ENCODE peak calls at places on chromosomes 13 and 19, in ten cellular contexts. M, X, I, O, E, R, Y, K, N and L are unnamed samples.

GRCh38 chr13:42001580-42001979 is 40.7 kb upstream of the VWA8 start:
- DNase-seq in M (peak), X (no peak), I (no peak), O (peak), E (peak), R (no peak), Y (no peak), K (no peak), N (peak), L (no peak)

GRCh38 chr19:35151273-35152065 is 3.1 kb upstream of the FXYD5 start:
- DNase-seq in M (no peak), X (no peak), I (no peak), O (no peak), E (no peak), R (no peak), Y (no peak), K (no peak), N (no peak), L (no peak)

GRCh38 chr13:23630349-23631093 is 60.3 kb downstream of the TNFRSF19 start:
- DNase-seq in M (no peak), X (no peak), I (no peak), O (no peak), E (no peak), R (no peak), Y (no peak), K (no peak), N (no peak), L (no peak)

GRCh38 chr13:101098873-101099272 is 317.4 kb downstream of the NALCN start:
- DNase-seq in M (peak), X (no peak), I (no peak), O (no peak), E (no peak), R (no peak), Y (no peak), K (no peak), N (no peak), L (no peak)

GRCh38 chr13:94311893-94312292 is 167.6 kb downstream of the DCT start:
- DNase-seq in M (peak), X (no peak), I (no peak), O (no peak), E (no peak), R (no peak), Y (peak), K (no peak), N (no peak), L (no peak)

GRCh38 chr13:48595330-48596127 is 58.2 kb upstream of the CYSLTR2 start:
- DNase-seq in M (peak), X (peak), I (no peak), O (peak), E (peak), R (peak), Y (peak), K (peak), N (peak), L (no peak)

GRCh38 chr19:17721821-17722220 is 2.5 kb downstream of the MAP1S start:
- DNase-seq in M (peak), X (peak), I (no peak), O (no peak), E (no peak), R (no peak), Y (peak), K (peak), N (peak), L (no peak)

GRCh38 chr13:89393758-89394157 is 1722.6 kb downstream of the SLITRK5 start:
- DNase-seq in M (no peak), X (no peak), I (no peak), O (no peak), E (no peak), R (no peak), Y (no peak), K (no peak), N (no peak), L (no peak)

GRCh38 chr19:46390866-46391265 is 22.5 kb downstream of the CCDC8 start:
- DNase-seq in M (no peak), X (no peak), I (no peak), O (peak), E (no peak), R (no peak), Y (no peak), K (no peak), N (no peak), L (no peak)

GRCh38 chr13:49023441-49023840 is 47.7 kb downstream of the FNDC3A start:
- DNase-seq in M (peak), X (no peak), I (peak), O (no peak), E (peak), R (no peak), Y (peak), K (no peak), N (peak), L (no peak)

GRCh38 chr13:111639196-111639705 is 318.8 kb downstream of the TEX29 start:
- DNase-seq in M (no peak), X (no peak), I (no peak), O (no peak), E (no peak), R (no peak), Y (no peak), K (no peak), N (no peak), L (no peak)

GRCh38 chr13:48156466-48156865 is 61.6 kb upstream of the MED4 start:
- DNase-seq in M (no peak), X (no peak), I (no peak), O (no peak), E (no peak), R (no peak), Y (no peak), K (no peak), N (peak), L (peak)

GRCh38 chr19:5189318-5189607 is 151.3 kb downstream of the PTPRS start:
- DNase-seq in M (no peak), X (no peak), I (no peak), O (no peak), E (no peak), R (no peak), Y (no peak), K (no peak), N (no peak), L (no peak)

GRCh38 chr13:108595416-108596257 is 33.8 kb upstream of the MYO16 start:
- DNase-seq in M (no peak), X (no peak), I (no peak), O (no peak), E (no peak), R (no peak), Y (no peak), K (no peak), N (no peak), L (no peak)

GRCh38 chr13:104310861-104311260 is 1244.6 kb upstream of the SLC10A2 start:
- DNase-seq in M (no peak), X (no peak), I (no peak), O (no peak), E (no peak), R (no peak), Y (no peak), K (no peak), N (peak), L (no peak)

GRCh38 chr13:113771709-113772331 is 12.8 kb downstream of the TMEM255B start:
- DNase-seq in M (peak), X (no peak), I (peak), O (no peak), E (peak), R (no peak), Y (peak), K (no peak), N (peak), L (no peak)

GRCh38 chr13:81388400-81388799 is 1047.5 kb upstream of the SPRY2 start:
- DNase-seq in M (no peak), X (no peak), I (no peak), O (no peak), E (no peak), R (no peak), Y (no peak), K (no peak), N (no peak), L (no peak)

GRCh38 chr19:48989701-48990291 is 3.3 kb downstream of the GYS1 start:
- DNase-seq in M (no peak), X (peak), I (no peak), O (no peak), E (no peak), R (no peak), Y (no peak), K (peak), N (no peak), L (no peak)

GRCh38 chr19:38061294-38061693 is 154.3 kb downstream of the SIPA1L3 start:
- DNase-seq in M (peak), X (no peak), I (peak), O (no peak), E (peak), R (no peak), Y (no peak), K (no peak), N (peak), L (no peak)

GRCh38 chr19:927044-927706 is 1.3 kb downstream of the ARID3A start:
- DNase-seq in M (no peak), X (no peak), I (no peak), O (peak), E (peak), R (peak), Y (no peak), K (peak), N (no peak), L (peak)

GRCh38 chr19:2517881-2518601 is 42.1 kb downstream of the GADD45B start:
- DNase-seq in M (no peak), X (no peak), I (no peak), O (no peak), E (no peak), R (no peak), Y (no peak), K (no peak), N (no peak), L (no peak)

GRCh38 chr13:48319458-48320395 is 16.2 kb downstream of the RB1 start:
- DNase-seq in M (no peak), X (no peak), I (no peak), O (no peak), E (no peak), R (no peak), Y (no peak), K (no peak), N (no peak), L (no peak)

GRCh38 chr19:15357906-15358305 is 21.7 kb downstream of the AKAP8 start:
- DNase-seq in M (no peak), X (no peak), I (no peak), O (no peak), E (no peak), R (no peak), Y (no peak), K (no peak), N (no peak), L (no peak)

GRCh38 chr13:112699318-112699918 is 9.6 kb downstream of the ATP11A start:
- DNase-seq in M (no peak), X (no peak), I (no peak), O (no peak), E (no peak), R (no peak), Y (no peak), K (no peak), N (no peak), L (no peak)

GRCh38 chr19:39407644-39408391 is 1.2 kb downstream of the ZFP36 start:
- DNase-seq in M (no peak), X (peak), I (no peak), O (peak), E (peak), R (peak), Y (no peak), K (peak), N (peak), L (no peak)

GRCh38 chr13:24233351-24233901 is 72.9 kb downstream of the SPATA13 start:
- DNase-seq in M (peak), X (no peak), I (no peak), O (peak), E (peak), R (no peak), Y (peak), K (no peak), N (no peak), L (no peak)

GRCh38 chr19:28288850-28289249 is 924.1 kb downstream of the UQCRFS1 start:
- DNase-seq in M (no peak), X (no peak), I (no peak), O (no peak), E (peak), R (peak), Y (no peak), K (no peak), N (no peak), L (no peak)

GRCh38 chr13:90979059-90979458 is 368.4 kb upstream of the MIR17HG start:
- DNase-seq in M (no peak), X (no peak), I (no peak), O (no peak), E (no peak), R (no peak), Y (no peak), K (no peak), N (no peak), L (no peak)

GRCh38 chr19:49930483-49931011 is 1.2 kb upstream of the NUP62 start:
- DNase-seq in M (no peak), X (peak), I (no peak), O (peak), E (peak), R (no peak), Y (no peak), K (peak), N (no peak), L (no peak)

GRCh38 chr13:91813255-91813654 is 414.8 kb downstream of the GPC5 start:
- DNase-seq in M (no peak), X (peak), I (no peak), O (no peak), E (peak), R (no peak), Y (no peak), K (peak), N (no peak), L (no peak)

GRCh38 chr19:49635530-49636229 is 4.3 kb downstream of the RRAS start:
- DNase-seq in M (peak), X (no peak), I (no peak), O (no peak), E (no peak), R (no peak), Y (no peak), K (no peak), N (no peak), L (no peak)

GRCh38 chr13:80430561-80430960 is 89.6 kb upstream of the SPRY2 start:
- DNase-seq in M (no peak), X (no peak), I (no peak), O (no peak), E (no peak), R (no peak), Y (no peak), K (no peak), N (no peak), L (no peak)

GRCh38 chr13:98878421-98879126 is 99.3 kb downstream of the DOCK9 start:
- DNase-seq in M (no peak), X (no peak), I (no peak), O (no peak), E (no peak), R (no peak), Y (no peak), K (no peak), N (no peak), L (no peak)

GRCh38 chr13:26254583-26255102 is 714 bp downstream of the CDK8 start:
- DNase-seq in M (peak), X (peak), I (peak), O (peak), E (peak), R (peak), Y (peak), K (peak), N (peak), L (peak)

GRCh38 chr13:66559093-66559492 is 671.0 kb downstream of the PCDH9 start:
- DNase-seq in M (peak), X (no peak), I (no peak), O (no peak), E (no peak), R (no peak), Y (no peak), K (no peak), N (no peak), L (no peak)

DNA sequence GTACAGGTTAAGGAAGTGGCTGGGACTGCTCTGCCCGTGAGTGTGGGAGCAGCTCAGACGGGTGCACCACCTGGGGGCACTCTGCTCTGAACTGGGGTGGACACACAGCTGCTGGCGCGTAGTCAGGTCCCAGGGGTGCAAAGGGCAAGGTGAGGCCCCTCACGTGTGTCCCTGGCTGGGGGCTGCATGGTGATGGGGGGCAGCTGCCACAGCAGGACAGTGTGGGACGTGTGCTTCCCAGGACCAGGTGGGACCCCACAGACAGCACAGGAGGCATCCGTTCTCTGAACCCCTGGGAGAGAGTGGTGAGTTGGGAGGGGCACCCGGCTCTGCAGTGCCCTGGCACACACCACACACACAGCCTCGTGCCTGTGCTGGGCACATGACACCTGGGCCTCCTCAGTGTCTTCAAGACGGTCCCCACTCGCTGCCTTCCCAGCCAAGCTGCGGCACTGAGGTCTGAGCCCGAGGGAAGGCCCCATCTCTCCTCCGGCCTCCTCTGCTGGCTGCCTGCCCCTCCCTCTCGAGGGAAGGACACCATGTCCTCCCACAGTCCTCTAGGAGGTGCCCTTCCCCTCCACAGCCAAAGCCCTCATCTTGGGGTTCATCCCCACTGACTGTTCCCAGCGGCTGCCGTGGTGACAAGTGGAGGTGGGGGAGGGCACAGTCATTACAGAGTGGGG is 24.7 kb downstream of the CILP2 start:
- DNase-seq in M (no peak), X (no peak), I (no peak), O (no peak), E (no peak), R (no peak), Y (no peak), K (no peak), N (no peak), L (no peak)
- TF ChIP-seq CTCF in M (no peak), X (no peak), I (peak), O (no peak), E (no peak), R (no peak), Y (no peak), K (no peak), N (no peak), L (no peak)

GRCh38 chr13:50613356-50613831 is 230.1 kb downstream of the DLEU7 start:
- DNase-seq in M (no peak), X (no peak), I (no peak), O (no peak), E (peak), R (no peak), Y (no peak), K (no peak), N (no peak), L (no peak)

GRCh38 chr13:50618206-50618605 is 225.3 kb downstream of the DLEU7 start:
- DNase-seq in M (no peak), X (no peak), I (no peak), O (no peak), E (no peak), R (no peak), Y (no peak), K (no peak), N (no peak), L (no peak)

GRCh38 chr13:50617134-50617721 is 226.3 kb downstream of the DLEU7 start:
- DNase-seq in M (peak), X (no peak), I (peak), O (no peak), E (peak), R (no peak), Y (peak), K (no peak), N (peak), L (no peak)

GRCh38 chr13:50615234-50615633 is 228.3 kb downstream of the DLEU7 start:
- DNase-seq in M (no peak), X (no peak), I (no peak), O (no peak), E (no peak), R (no peak), Y (no peak), K (no peak), N (no peak), L (no peak)

GRCh38 chr13:50616101-50616500 is 227.4 kb downstream of the DLEU7 start:
- DNase-seq in M (peak), X (no peak), I (peak), O (no peak), E (peak), R (no peak), Y (peak), K (no peak), N (peak), L (no peak)
- TF ChIP-seq CTCF in M (no peak), X (no peak), I (peak), O (no peak), E (no peak), R (no peak), Y (no peak), K (no peak), N (no peak), L (no peak)

DNA sequence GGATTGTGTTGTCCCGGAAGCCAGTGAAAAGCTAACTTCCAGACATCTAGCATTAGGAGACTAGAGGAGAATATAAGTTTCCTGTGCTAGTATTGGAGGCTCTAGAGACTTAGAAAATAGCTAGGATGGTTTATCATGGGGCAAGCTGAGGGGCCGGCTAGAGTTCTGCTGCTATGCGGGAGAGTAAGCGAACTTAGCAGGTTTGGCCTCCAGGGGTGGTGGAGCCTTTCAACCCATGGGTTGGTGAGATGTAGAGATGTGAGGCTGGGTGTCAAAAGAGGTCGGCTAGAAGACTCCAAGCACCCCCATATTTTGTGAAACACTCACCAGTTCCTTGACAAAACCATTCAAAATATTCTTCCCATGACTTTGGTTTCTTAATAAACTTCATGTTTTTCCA is 4.4 kb downstream of the SULT2A1 start:
- DNase-seq in M (no peak), X (no peak), I (no peak), O (no peak), E (no peak), R (no peak), Y (no peak), K (no peak), N (no peak), L (no peak)
- TF ChIP-seq CTCF in M (no peak), X (no peak), I (no peak), O (no peak), E (no peak), R (no peak), Y (no peak), K (no peak), N (no peak), L (no peak)

GRCh38 chr13:20489185-20489820 is 36.4 kb downstream of the CRYL1 start:
- DNase-seq in M (peak), X (no peak), I (no peak), O (no peak), E (no peak), R (no peak), Y (no peak), K (no peak), N (no peak), L (no peak)
- TF ChIP-seq CTCF in M (peak), X (peak), I (no peak), O (no peak), E (no peak), R (peak), Y (no peak), K (peak), N (no peak), L (no peak)

GRCh38 chr19:41793414-41793727 is 3.0 kb upstream of the CEACAM3 start:
- DNase-seq in M (no peak), X (no peak), I (no peak), O (no peak), E (no peak), R (no peak), Y (no peak), K (no peak), N (no peak), L (no peak)

GRCh38 chr19:41796362-41796761 is at the start of gene CEACAM3:
- DNase-seq in M (no peak), X (no peak), I (no peak), O (no peak), E (no peak), R (no peak), Y (no peak), K (no peak), N (no peak), L (no peak)

GRCh38 chr19:41795031-41795461 is 1.3 kb upstream of the CEACAM3 start:
- DNase-seq in M (peak), X (peak), I (no peak), O (no peak), E (peak), R (peak), Y (peak), K (no peak), N (no peak), L (peak)

DNA sequence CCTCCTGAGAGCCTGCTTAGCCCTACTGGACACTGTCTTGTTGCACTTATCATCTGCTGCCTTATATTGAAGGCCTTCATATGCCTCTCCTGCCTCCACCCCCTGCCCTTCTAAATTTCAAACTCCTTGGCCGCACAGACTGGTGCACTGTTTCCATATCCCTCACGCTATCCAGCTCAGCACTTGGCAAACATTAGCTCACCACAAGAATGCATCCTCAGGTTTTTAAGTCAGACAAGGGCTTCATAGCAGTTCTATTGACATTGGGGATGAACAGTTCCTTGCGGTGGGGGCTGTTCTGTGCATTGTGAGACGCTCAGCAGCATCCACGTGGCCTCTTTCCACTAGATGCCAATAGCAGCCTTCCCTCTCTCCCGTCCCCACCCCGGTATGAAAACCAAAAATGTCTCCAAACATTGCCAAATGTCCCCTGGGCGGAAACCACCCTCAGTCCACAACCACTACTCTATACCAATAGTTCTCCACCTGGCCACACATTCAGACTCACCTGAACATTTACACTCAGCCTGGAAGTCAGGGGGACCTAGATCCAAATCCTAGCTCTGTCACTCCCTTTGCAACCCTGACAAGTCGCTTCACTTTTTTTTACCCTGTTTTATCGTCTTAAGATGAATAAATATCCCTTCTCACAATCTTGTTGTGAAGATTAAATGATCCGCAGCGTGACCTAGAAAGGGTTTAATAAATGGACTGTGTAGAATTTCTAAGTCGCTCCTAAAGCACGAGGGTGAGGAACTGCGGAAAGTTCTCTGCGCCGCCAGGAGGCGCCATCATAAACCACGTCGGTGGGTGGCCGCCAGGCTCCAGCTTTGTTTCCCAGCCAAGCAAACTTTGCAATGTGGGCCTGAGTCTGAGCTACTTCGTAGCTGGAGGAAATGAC is 3.6 kb upstream of the CEACAM3 start:
- DNase-seq in M (peak), X (peak), I (no peak), O (no peak), E (peak), R (peak), Y (peak), K (peak), N (peak), L (peak)
- TF ChIP-seq CTCF in M (peak), X (no peak), I (peak), O (no peak), E (peak), R (peak), Y (peak), K (peak), N (peak), L (peak)